ENCODE peak calls at places on chromosomes 13 and 19, in six cellular contexts. One of them, this sample, is unnamed.

GRCh38 chr19:50703915-50704548 is 15.6 kb downstream of the SHANK1 start:
- DNase-seq in AG04449: no peak
- DNase-seq in cardiac fibroblast: no peak
- DNase-seq in neural progenitor cell: peak
- DNase-seq in thoracic aorta: no peak
- DNase-seq in Peyer's patch: no peak
- DNase-seq in this sample: no peak

GRCh38 chr13:94329277-94329676 is 150.2 kb downstream of the DCT start:
- DNase-seq in AG04449: no peak
- DNase-seq in neural progenitor cell: no peak
- DNase-seq in thoracic aorta: no peak
- DNase-seq in Peyer's patch: no peak
- DNase-seq in cardiac fibroblast: peak
- DNase-seq in this sample: peak

GRCh38 chr19:4916292-4917082 is 7.2 kb downstream of the UHRF1 start:
- DNase-seq in Peyer's patch: peak
- DNase-seq in neural progenitor cell: no peak
- DNase-seq in AG04449: no peak
- DNase-seq in thoracic aorta: no peak
- DNase-seq in cardiac fibroblast: no peak
- DNase-seq in this sample: no peak

GRCh38 chr19:39139305-39140194 is 14.0 kb downstream of the PAK4 start:
- DNase-seq in Peyer's patch: no peak
- DNase-seq in cardiac fibroblast: no peak
- DNase-seq in neural progenitor cell: peak
- DNase-seq in AG04449: no peak
- DNase-seq in thoracic aorta: no peak
- DNase-seq in this sample: no peak

GRCh38 chr19:35843676-35844481 is 8.4 kb downstream of the NPHS1 start:
- DNase-seq in Peyer's patch: no peak
- DNase-seq in AG04449: no peak
- DNase-seq in thoracic aorta: no peak
- DNase-seq in neural progenitor cell: peak
- DNase-seq in cardiac fibroblast: peak
- DNase-seq in this sample: no peak

GRCh38 chr19:7348587-7349230 is at the start of gene ARHGEF18:
- DNase-seq in thoracic aorta: no peak
- DNase-seq in Peyer's patch: peak
- DNase-seq in neural progenitor cell: no peak
- DNase-seq in AG04449: no peak
- DNase-seq in cardiac fibroblast: no peak
- DNase-seq in this sample: no peak

GRCh38 chr13:113141591-113141950 is 16.9 kb upstream of the PROZ start:
- DNase-seq in neural progenitor cell: no peak
- DNase-seq in thoracic aorta: no peak
- DNase-seq in Peyer's patch: no peak
- DNase-seq in AG04449: no peak
- DNase-seq in cardiac fibroblast: no peak
- DNase-seq in this sample: no peak

GRCh38 chr13:52411629-52412028 is 5.7 kb upstream of the THSD1 start:
- DNase-seq in cardiac fibroblast: peak
- DNase-seq in AG04449: peak
- DNase-seq in thoracic aorta: no peak
- DNase-seq in Peyer's patch: no peak
- DNase-seq in neural progenitor cell: no peak
- DNase-seq in this sample: peak

GRCh38 chr13:113926301-113926761 is 47.5 kb downstream of the C13orf46 start:
- DNase-seq in AG04449: no peak
- DNase-seq in thoracic aorta: no peak
- DNase-seq in neural progenitor cell: no peak
- DNase-seq in cardiac fibroblast: peak
- DNase-seq in Peyer's patch: peak
- DNase-seq in this sample: peak

GRCh38 chr19:7652061-7652641 is 15.2 kb downstream of the STXBP2 start:
- DNase-seq in neural progenitor cell: peak
- DNase-seq in cardiac fibroblast: peak
- DNase-seq in AG04449: no peak
- DNase-seq in thoracic aorta: no peak
- DNase-seq in Peyer's patch: peak
- DNase-seq in this sample: peak

GRCh38 chr19:6481541-6482342 is at the start of gene DENND1C:
- DNase-seq in cardiac fibroblast: peak
- DNase-seq in AG04449: no peak
- DNase-seq in neural progenitor cell: peak
- DNase-seq in Peyer's patch: peak
- DNase-seq in thoracic aorta: no peak
- DNase-seq in this sample: no peak

GRCh38 chr19:12052057-12052570 is 647 bp downstream of the ZNF878 start:
- DNase-seq in neural progenitor cell: no peak
- DNase-seq in cardiac fibroblast: peak
- DNase-seq in Peyer's patch: no peak
- DNase-seq in AG04449: no peak
- DNase-seq in thoracic aorta: no peak
- DNase-seq in this sample: no peak
- H3K4me3 ChIP-seq in neural progenitor cell: peak
- H3K4me3 ChIP-seq in cardiac fibroblast: peak
- H3K4me3 ChIP-seq in Peyer's patch: peak
- H3K4me3 ChIP-seq in AG04449: peak
- H3K4me3 ChIP-seq in thoracic aorta: peak
- H3K4me3 ChIP-seq in this sample: peak

GRCh38 chr19:46622118-46622446 is 2.8 kb downstream of the PTGIR start:
- DNase-seq in thoracic aorta: no peak
- DNase-seq in AG04449: no peak
- DNase-seq in Peyer's patch: no peak
- DNase-seq in cardiac fibroblast: no peak
- DNase-seq in neural progenitor cell: no peak
- DNase-seq in this sample: no peak
- H3K4me3 ChIP-seq in thoracic aorta: peak
- H3K4me3 ChIP-seq in AG04449: no peak
- H3K4me3 ChIP-seq in Peyer's patch: no peak
- H3K4me3 ChIP-seq in cardiac fibroblast: peak
- H3K4me3 ChIP-seq in neural progenitor cell: no peak
- H3K4me3 ChIP-seq in this sample: no peak

GRCh38 chr19:42068756-42069571 is 1.0 kb downstream of the GRIK5 start:
- DNase-seq in AG04449: no peak
- DNase-seq in Peyer's patch: no peak
- DNase-seq in cardiac fibroblast: no peak
- DNase-seq in neural progenitor cell: peak
- DNase-seq in thoracic aorta: no peak
- DNase-seq in this sample: no peak

GRCh38 chr19:42066075-42066754 is 3.8 kb downstream of the GRIK5 start:
- DNase-seq in cardiac fibroblast: peak
- DNase-seq in Peyer's patch: no peak
- DNase-seq in thoracic aorta: no peak
- DNase-seq in AG04449: no peak
- DNase-seq in neural progenitor cell: peak
- DNase-seq in this sample: no peak

GRCh38 chr19:42067315-42067888 is 2.6 kb downstream of the GRIK5 start:
- DNase-seq in cardiac fibroblast: no peak
- DNase-seq in neural progenitor cell: no peak
- DNase-seq in Peyer's patch: no peak
- DNase-seq in thoracic aorta: no peak
- DNase-seq in AG04449: no peak
- DNase-seq in this sample: no peak

GRCh38 chr19:42069619-42070293 is at the start of gene GRIK5:
- DNase-seq in AG04449: no peak
- DNase-seq in cardiac fibroblast: no peak
- DNase-seq in Peyer's patch: no peak
- DNase-seq in thoracic aorta: no peak
- DNase-seq in neural progenitor cell: peak
- DNase-seq in this sample: no peak

DNA sequence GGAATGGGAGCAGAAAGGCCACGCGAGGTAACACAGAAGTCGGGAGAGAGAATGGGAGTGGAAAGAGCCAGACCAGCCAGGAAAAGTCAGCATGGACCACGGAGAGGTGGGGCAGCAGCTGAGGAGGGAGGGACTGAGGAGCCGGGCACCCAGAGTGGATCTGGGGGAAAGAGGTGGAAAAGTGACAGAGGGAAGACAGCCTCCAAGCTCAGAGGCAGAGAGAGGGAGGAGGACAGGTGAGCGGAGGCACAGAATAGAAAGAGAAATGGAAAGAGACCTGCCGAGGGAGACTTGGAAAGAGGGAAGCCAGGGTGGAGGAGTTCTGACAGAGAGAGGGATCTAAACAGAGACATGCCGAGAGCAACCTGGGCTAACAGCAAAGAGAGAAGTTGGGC is 1.6 kb downstream of the GRIK5 start:
- DNase-seq in AG04449: no peak
- DNase-seq in neural progenitor cell: no peak
- DNase-seq in thoracic aorta: no peak
- DNase-seq in cardiac fibroblast: no peak
- DNase-seq in Peyer's patch: no peak
- DNase-seq in this sample: no peak
- H3K4me3 ChIP-seq in AG04449: no peak
- H3K4me3 ChIP-seq in neural progenitor cell: peak
- H3K4me3 ChIP-seq in thoracic aorta: peak
- H3K4me3 ChIP-seq in cardiac fibroblast: no peak
- H3K4me3 ChIP-seq in Peyer's patch: no peak
- H3K4me3 ChIP-seq in this sample: no peak

GRCh38 chr13:29936051-29936813 is 85.8 kb upstream of the UBL3 start:
- DNase-seq in thoracic aorta: no peak
- DNase-seq in neural progenitor cell: no peak
- DNase-seq in Peyer's patch: no peak
- DNase-seq in cardiac fibroblast: no peak
- DNase-seq in AG04449: no peak
- DNase-seq in this sample: no peak
- H3K4me3 ChIP-seq in thoracic aorta: peak
- H3K4me3 ChIP-seq in neural progenitor cell: no peak
- H3K4me3 ChIP-seq in Peyer's patch: peak
- H3K4me3 ChIP-seq in cardiac fibroblast: no peak
- H3K4me3 ChIP-seq in AG04449: no peak
- H3K4me3 ChIP-seq in this sample: no peak